ENCODE peak calls at places on chromosomes 4 and X, in ten cellular contexts. B is ascending aorta; L is MG63; O is NT2/D1; F is effector memory CD4-positive, alpha-beta T cell; G is brain microvascular endothelial cell; V is AG04449; I is H7; C is fibroblast of mammary gland; S is adrenal gland. T is an unnamed sample.

GRCh38 chrX:134338527-134338926 is 101.5 kb downstream of the CCDC160 start:
- DNase-seq in B (no peak), L (no peak), O (no peak), F (no peak), G (no peak), V (no peak), I (no peak), C (no peak), S (no peak), T (no peak)

GRCh38 chr4:120977435-120977997 is 55.0 kb upstream of the PRDM5 start:
- DNase-seq in B (no peak), L (no peak), O (no peak), F (no peak), G (peak), V (peak), I (peak), C (peak), S (peak), T (peak)

GRCh38 chrX:43958529-43958928 is 14.7 kb downstream of the NDP start:
- DNase-seq in B (no peak), L (peak), O (peak), F (no peak), G (peak), V (peak), I (peak), C (peak), S (peak), T (peak)

GRCh38 chr4:129326810-129327209 is 230.9 kb downstream of the C4orf33 start:
- DNase-seq in B (no peak), L (no peak), O (no peak), F (no peak), G (no peak), V (no peak), I (no peak), C (no peak), S (no peak), T (no peak)

GRCh38 chrX:139237141-139237540 is 293.4 kb upstream of the F9 start:
- DNase-seq in B (no peak), L (no peak), O (no peak), F (no peak), G (no peak), V (no peak), I (no peak), C (no peak), S (no peak), T (no peak)

GRCh38 chr4:15233626-15234025 is 194.2 kb upstream of the C1QTNF7 start:
- DNase-seq in B (no peak), L (no peak), O (no peak), F (no peak), G (no peak), V (no peak), I (no peak), C (peak), S (no peak), T (no peak)

GRCh38 chr4:5968246-5968645 is 50.0 kb downstream of the C4orf50 start:
- DNase-seq in B (no peak), L (no peak), O (no peak), F (no peak), G (no peak), V (no peak), I (no peak), C (no peak), S (no peak), T (no peak)

GRCh38 chrX:107729558-107730297 is 45.9 kb downstream of the TSC22D3 start:
- DNase-seq in B (no peak), L (no peak), O (no peak), F (no peak), G (no peak), V (no peak), I (peak), C (no peak), S (no peak), T (no peak)

GRCh38 chr4:80124246-80125211 is 51.5 kb upstream of the ANTXR2 start:
- DNase-seq in B (no peak), L (no peak), O (no peak), F (no peak), G (no peak), V (no peak), I (no peak), C (no peak), S (no peak), T (no peak)

GRCh38 chrX:10600479-10600878 is 19.9 kb downstream of the MID1 start:
- DNase-seq in B (no peak), L (no peak), O (no peak), F (no peak), G (no peak), V (no peak), I (no peak), C (no peak), S (no peak), T (no peak)

GRCh38 chrX:68826113-68826980 is 2.5 kb upstream of the EFNB1 start:
- DNase-seq in B (no peak), L (no peak), O (no peak), F (no peak), G (no peak), V (no peak), I (no peak), C (peak), S (no peak), T (no peak)

GRCh38 chr4:167524091-167524490 is 289.8 kb upstream of the SPOCK3 start:
- DNase-seq in B (no peak), L (no peak), O (no peak), F (no peak), G (no peak), V (no peak), I (no peak), C (no peak), S (no peak), T (no peak)

GRCh38 chr4:2290488-2290887 is 28.6 kb upstream of the MXD4 start:
- DNase-seq in B (no peak), L (no peak), O (no peak), F (no peak), G (no peak), V (no peak), I (peak), C (no peak), S (no peak), T (no peak)

GRCh38 chr4:95358320-95358889 is 190.4 kb downstream of the UNC5C start:
- DNase-seq in B (no peak), L (no peak), O (no peak), F (no peak), G (no peak), V (no peak), I (no peak), C (no peak), S (no peak), T (no peak)

GRCh38 chrX:115460565-115460888 is 100.4 kb upstream of the PLS3 start:
- DNase-seq in B (no peak), L (peak), O (no peak), F (no peak), G (no peak), V (no peak), I (no peak), C (no peak), S (no peak), T (no peak)

GRCh38 chr4:86054676-86055075 is 305.2 kb downstream of the MAPK10 start:
- DNase-seq in B (no peak), L (no peak), O (no peak), F (no peak), G (no peak), V (no peak), I (no peak), C (no peak), S (no peak), T (no peak)

GRCh38 chr4:130336585-130337217 is 1240.7 kb downstream of the C4orf33 start:
- DNase-seq in B (no peak), L (no peak), O (no peak), F (no peak), G (peak), V (no peak), I (no peak), C (peak), S (no peak), T (no peak)

GRCh38 chr4:139655116-139655515 is 10.5 kb upstream of the MGST2 start:
- DNase-seq in B (no peak), L (no peak), O (no peak), F (no peak), G (peak), V (no peak), I (no peak), C (peak), S (no peak), T (no peak)

GRCh38 chr4:71807469-71807868 is 23.6 kb upstream of the GC start:
- DNase-seq in B (no peak), L (no peak), O (no peak), F (no peak), G (no peak), V (no peak), I (no peak), C (no peak), S (no peak), T (no peak)

GRCh38 chr4:158821228-158822009 is 52.6 kb downstream of the FNIP2 start:
- DNase-seq in B (peak), L (no peak), O (no peak), F (no peak), G (peak), V (no peak), I (no peak), C (peak), S (no peak), T (no peak)

GRCh38 chr4:152591876-152592275 is 56.0 kb upstream of the FBXW7 start:
- DNase-seq in B (no peak), L (no peak), O (no peak), F (no peak), G (no peak), V (no peak), I (no peak), C (no peak), S (no peak), T (no peak)

GRCh38 chrX:107507093-107507743 is 57.8 kb downstream of the FRMPD3 start:
- DNase-seq in B (no peak), L (no peak), O (no peak), F (no peak), G (no peak), V (no peak), I (no peak), C (no peak), S (no peak), T (no peak)

GRCh38 chr4:83860200-83860599 is 324.3 kb downstream of the GPAT3 start:
- DNase-seq in B (no peak), L (no peak), O (no peak), F (no peak), G (no peak), V (no peak), I (no peak), C (no peak), S (no peak), T (no peak)

GRCh38 chr4:185504098-185505047 is 30.9 kb downstream of the PDLIM3 start:
- DNase-seq in B (no peak), L (peak), O (no peak), F (no peak), G (peak), V (no peak), I (no peak), C (no peak), S (peak), T (peak)
- H3K4me3 ChIP-seq in B (no peak), L (peak), O (no peak), F (no peak), G (peak), V (peak), I (no peak), C (no peak), S (peak), T (peak)

GRCh38 chrX:74419861-74420193 is 1.5 kb upstream of the SLC16A2 start:
- DNase-seq in B (no peak), L (no peak), O (no peak), F (no peak), G (no peak), V (no peak), I (no peak), C (no peak), S (no peak), T (no peak)
- H3K4me3 ChIP-seq in B (peak), L (peak), O (peak), F (peak), G (peak), V (peak), I (peak), C (peak), S (peak), T (peak)

GRCh38 chrX:103329991-103330390 is at the start of gene TCEAL7:
- DNase-seq in B (no peak), L (no peak), O (no peak), F (no peak), G (no peak), V (no peak), I (peak), C (peak), S (no peak), T (no peak)

GRCh38 chrX:103330601-103331397 is 760 bp downstream of the TCEAL7 start:
- DNase-seq in B (no peak), L (no peak), O (peak), F (no peak), G (no peak), V (no peak), I (peak), C (peak), S (no peak), T (no peak)
- H3K4me3 ChIP-seq in B (peak), L (no peak), O (no peak), F (no peak), G (peak), V (peak), I (peak), C (peak), S (no peak), T (peak)

DNA sequence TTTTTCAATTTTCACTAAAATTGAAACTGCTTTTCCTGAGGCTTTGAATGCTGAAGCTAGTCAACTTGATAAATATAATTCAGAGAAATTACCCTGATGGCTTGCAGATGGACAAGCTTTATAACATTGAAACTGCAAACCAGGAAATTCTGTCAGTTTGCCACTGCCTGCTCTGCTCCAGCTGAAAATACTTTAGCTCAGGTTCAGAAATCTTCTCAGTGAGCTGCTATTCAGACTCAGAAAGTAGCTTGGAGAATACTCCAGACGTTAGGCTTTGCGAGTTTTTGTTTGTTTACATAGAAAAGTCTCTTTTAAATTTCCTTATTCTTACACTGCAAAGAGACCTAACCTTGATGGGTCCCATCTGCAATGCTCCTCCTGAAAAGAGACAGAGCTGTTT is 1574.7 kb downstream of the STIM2 start:
- DNase-seq in B (no peak), L (no peak), O (no peak), F (no peak), G (no peak), V (no peak), I (no peak), C (peak), S (no peak), T (no peak)
- H3K4me3 ChIP-seq in B (no peak), L (no peak), O (no peak), F (no peak), G (no peak), V (no peak), I (no peak), C (no peak), S (no peak), T (no peak)

DNA sequence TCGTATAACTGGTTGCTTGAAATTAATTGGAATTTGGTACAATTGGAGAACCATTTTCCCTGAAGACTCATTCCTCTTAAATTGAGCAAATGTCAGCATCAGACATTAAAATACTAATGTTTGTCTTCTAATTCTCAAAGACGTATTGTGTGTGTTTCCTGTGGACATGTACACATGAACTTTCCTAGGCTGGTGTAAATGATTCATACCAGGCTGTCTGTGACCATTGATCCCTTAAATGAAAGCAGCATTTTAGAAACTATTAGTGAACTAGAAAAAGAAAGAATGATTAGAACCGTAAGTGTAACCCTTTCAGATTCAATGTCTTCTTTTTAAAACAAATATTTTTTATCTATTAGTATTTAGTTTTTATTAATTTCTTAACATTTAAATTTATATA is 332.9 kb downstream of the PPP3CA start:
- DNase-seq in B (no peak), L (no peak), O (no peak), F (no peak), G (no peak), V (no peak), I (no peak), C (no peak), S (no peak), T (no peak)
- H3K4me3 ChIP-seq in B (no peak), L (no peak), O (no peak), F (no peak), G (no peak), V (no peak), I (no peak), C (no peak), S (no peak), T (no peak)

GRCh38 chrX:666762-667161 is 36.2 kb downstream of the SHOX start:
- DNase-seq in B (no peak), L (peak), O (peak), F (no peak), G (no peak), V (no peak), I (no peak), C (no peak), S (no peak), T (no peak)
- H3K4me3 ChIP-seq in B (no peak), L (no peak), O (no peak), F (no peak), G (no peak), V (no peak), I (no peak), C (no peak), S (no peak), T (no peak)

DNA sequence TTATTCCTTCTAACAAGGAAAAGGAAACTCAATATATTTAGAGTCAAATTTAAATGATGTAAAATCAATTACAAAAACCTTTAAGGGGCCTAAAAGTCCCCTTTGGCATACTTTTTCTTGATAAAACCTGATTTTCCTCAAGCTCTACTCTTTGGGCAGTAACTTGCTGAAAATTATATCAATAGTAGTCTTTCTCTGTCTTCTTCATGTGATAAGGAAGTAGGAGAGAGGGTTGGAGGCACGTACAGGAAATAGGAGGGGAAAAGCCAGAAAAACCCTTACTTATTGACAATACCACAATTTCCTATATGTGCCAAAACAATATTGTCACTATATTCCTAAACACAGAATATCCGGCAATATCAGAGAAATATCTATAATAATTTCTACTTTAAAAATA is 9.6 kb downstream of the RHOH start:
- DNase-seq in B (no peak), L (no peak), O (no peak), F (no peak), G (no peak), V (no peak), I (no peak), C (no peak), S (no peak), T (no peak)
- H3K4me3 ChIP-seq in B (no peak), L (no peak), O (no peak), F (peak), G (no peak), V (no peak), I (no peak), C (no peak), S (no peak), T (no peak)

T was measured in AG04450.